ENCODE peak calls at places on chromosomes 6 and 20, in four cellular contexts. One of them, this sample, is unnamed.

GRCh38 chr20:33843854-33844253 is 32.7 kb downstream of the CHMP4B start:
- DNase-seq in K562: peak
- DNase-seq in HepG2: no peak
- DNase-seq in GM12878: no peak
- DNase-seq in this sample: no peak

GRCh38 chr20:53975761-53976160 is 94.6 kb downstream of the BCAS1 start:
- DNase-seq in GM12878: no peak
- DNase-seq in K562: no peak
- DNase-seq in HepG2: peak
- DNase-seq in this sample: no peak

GRCh38 chr20:760751-761417 is 7.4 kb downstream of the SLC52A3 start:
- DNase-seq in GM12878: no peak
- DNase-seq in HepG2: peak
- DNase-seq in K562: peak
- DNase-seq in this sample: peak

GRCh38 chr6:129312865-129313264 is 397.1 kb downstream of the ARHGAP18 start:
- DNase-seq in GM12878: no peak
- DNase-seq in K562: no peak
- DNase-seq in HepG2: no peak
- DNase-seq in this sample: peak

GRCh38 chr6:89117285-89118108 is at the start of gene SRSF12:
- DNase-seq in GM12878: no peak
- DNase-seq in K562: no peak
- DNase-seq in HepG2: no peak
- DNase-seq in this sample: peak

GRCh38 chr6:21240709-21241108 is 352.8 kb upstream of the SOX4 start:
- DNase-seq in K562: no peak
- DNase-seq in GM12878: no peak
- DNase-seq in HepG2: peak
- DNase-seq in this sample: no peak

GRCh38 chr6:118933855-118934460 is 1.0 kb downstream of the MCM9 start:
- DNase-seq in K562: no peak
- DNase-seq in GM12878: no peak
- DNase-seq in HepG2: no peak
- DNase-seq in this sample: no peak

GRCh38 chr6:38234934-38235678 is 404.6 kb downstream of the BTBD9 start:
- DNase-seq in HepG2: no peak
- DNase-seq in K562: no peak
- DNase-seq in GM12878: peak
- DNase-seq in this sample: no peak

GRCh38 chr6:44309092-44309491 is 4.1 kb downstream of the AARS2 start:
- DNase-seq in HepG2: no peak
- DNase-seq in K562: no peak
- DNase-seq in GM12878: no peak
- DNase-seq in this sample: no peak

GRCh38 chr6:170031684-170032121 is 259.2 kb downstream of the DLL1 start:
- DNase-seq in HepG2: no peak
- DNase-seq in GM12878: no peak
- DNase-seq in K562: no peak
- DNase-seq in this sample: no peak

GRCh38 chr20:42483694-42484303 is 705.9 kb downstream of the PTPRT start:
- DNase-seq in HepG2: peak
- DNase-seq in GM12878: no peak
- DNase-seq in K562: peak
- DNase-seq in this sample: no peak

GRCh38 chr20:38127011-38127621 is 38.0 kb downstream of the TGM2 start:
- DNase-seq in GM12878: no peak
- DNase-seq in K562: peak
- DNase-seq in HepG2: no peak
- DNase-seq in this sample: peak
- TF ChIP-seq KDM1A in GM12878: no peak
- TF ChIP-seq KDM1A in K562: peak
- TF ChIP-seq KDM1A in HepG2: no peak
- TF ChIP-seq KDM1A in this sample: no peak

DNA sequence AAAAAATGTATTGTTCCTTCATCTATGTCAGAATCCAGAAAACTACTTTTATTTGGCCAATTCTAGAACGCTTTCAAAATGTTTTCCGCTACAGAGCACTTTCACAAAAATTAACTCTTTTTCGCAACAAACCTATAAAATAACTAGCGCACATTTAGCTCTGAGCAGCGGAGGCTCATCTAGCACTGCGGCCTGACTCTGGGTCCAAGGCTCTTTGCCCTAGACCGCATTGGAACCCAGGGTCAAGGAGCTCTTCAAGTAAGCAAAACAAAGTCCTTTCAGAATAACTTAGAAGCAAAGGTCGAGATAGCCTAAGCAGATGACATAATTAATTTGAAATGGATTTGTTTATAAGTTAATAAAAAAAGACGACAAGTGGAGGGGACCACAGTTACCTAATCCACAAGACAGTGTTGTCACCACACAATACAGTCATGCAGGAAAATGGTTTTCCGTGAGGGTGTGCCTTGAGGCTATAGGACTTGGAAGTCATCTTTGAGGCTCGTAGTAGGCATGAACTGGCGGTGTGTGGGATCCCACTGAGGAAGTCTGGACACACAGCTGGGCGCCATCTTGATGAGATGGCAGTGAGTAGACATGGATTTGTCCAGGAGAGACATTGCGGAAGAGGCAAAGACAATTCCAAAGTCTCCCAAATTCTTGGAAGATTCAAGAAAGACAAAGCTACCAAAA is 29.2 kb upstream of the IRF4 start:
- DNase-seq in GM12878: no peak
- DNase-seq in K562: no peak
- DNase-seq in HepG2: no peak
- DNase-seq in this sample: no peak
- TF ChIP-seq USF2 in GM12878: no peak
- TF ChIP-seq USF2 in K562: no peak
- TF ChIP-seq USF2 in HepG2: no peak
- TF ChIP-seq USF2 in this sample: no peak

DNA sequence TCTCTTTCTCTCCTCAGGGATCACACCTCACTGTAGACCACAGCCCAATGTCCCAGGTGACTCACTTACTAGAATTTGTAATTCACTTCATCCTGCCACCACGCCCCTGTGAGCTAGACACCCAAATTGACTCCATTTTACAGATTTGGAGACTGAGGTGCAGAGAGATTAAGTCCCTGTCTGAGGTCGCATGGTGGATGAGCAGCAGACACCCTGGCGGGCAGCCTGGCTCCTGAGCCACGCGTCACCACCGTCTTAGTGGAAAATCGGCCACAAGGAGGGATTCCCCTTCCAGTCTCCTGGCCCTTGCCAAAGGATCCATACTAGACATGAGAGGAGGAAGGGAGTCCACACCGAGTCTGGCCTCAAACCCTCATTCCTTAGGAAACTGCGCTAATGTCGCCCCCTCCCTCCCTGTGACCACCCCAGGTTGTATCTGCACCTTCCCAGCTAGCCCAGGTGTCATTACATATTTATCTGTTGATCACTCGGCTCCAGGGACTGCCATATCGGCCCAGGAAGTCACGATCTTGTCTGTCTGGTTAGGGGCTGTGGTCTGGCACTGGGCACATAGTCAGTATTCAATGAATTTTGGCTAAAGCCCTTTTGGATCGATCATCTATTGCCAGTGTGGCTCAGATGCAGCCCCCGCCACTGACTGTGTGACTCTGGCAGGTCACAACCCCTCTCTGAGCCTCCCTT is 25.7 kb upstream of the PTGIS start:
- DNase-seq in HepG2: no peak
- DNase-seq in GM12878: no peak
- DNase-seq in K562: no peak
- DNase-seq in this sample: no peak
- TF ChIP-seq CHD4 in HepG2: peak
- TF ChIP-seq CHD4 in GM12878: no peak
- TF ChIP-seq CHD4 in K562: no peak
- TF ChIP-seq CHD4 in this sample: no peak

GRCh38 chr6:31107052-31107451 is 5.3 kb downstream of the C6orf15 start:
- DNase-seq in K562: no peak
- DNase-seq in GM12878: no peak
- DNase-seq in HepG2: no peak
- DNase-seq in this sample: no peak
- TF ChIP-seq KDM1A in K562: no peak
- TF ChIP-seq KDM1A in GM12878: no peak
- TF ChIP-seq KDM1A in HepG2: no peak
- TF ChIP-seq KDM1A in this sample: no peak

GRCh38 chr20:59258103-59258705 is 42.2 kb upstream of the EDN3 start:
- DNase-seq in K562: no peak
- DNase-seq in GM12878: no peak
- DNase-seq in HepG2: no peak
- DNase-seq in this sample: no peak
- TF ChIP-seq USF2 in K562: no peak
- TF ChIP-seq USF2 in GM12878: no peak
- TF ChIP-seq USF2 in HepG2: no peak
- TF ChIP-seq USF2 in this sample: no peak

GRCh38 chr6:43125555-43125954 is 45.5 kb upstream of the SRF start:
- DNase-seq in K562: no peak
- DNase-seq in GM12878: no peak
- DNase-seq in HepG2: no peak
- DNase-seq in this sample: no peak

GRCh38 chr6:43124481-43124880 is 46.6 kb upstream of the SRF start:
- DNase-seq in HepG2: no peak
- DNase-seq in GM12878: no peak
- DNase-seq in K562: no peak
- DNase-seq in this sample: no peak

GRCh38 chr6:43127180-43127579 is 43.9 kb upstream of the SRF start:
- DNase-seq in GM12878: no peak
- DNase-seq in HepG2: no peak
- DNase-seq in K562: no peak
- DNase-seq in this sample: no peak

GRCh38 chr6:43123691-43124314 is 47.3 kb upstream of the SRF start:
- DNase-seq in GM12878: no peak
- DNase-seq in HepG2: no peak
- DNase-seq in K562: no peak
- DNase-seq in this sample: no peak

GRCh38 chr6:43125119-43125518 is 46.0 kb upstream of the SRF start:
- DNase-seq in GM12878: no peak
- DNase-seq in HepG2: peak
- DNase-seq in K562: no peak
- DNase-seq in this sample: no peak
- TF ChIP-seq CHD4 in GM12878: no peak
- TF ChIP-seq CHD4 in HepG2: no peak
- TF ChIP-seq CHD4 in K562: no peak
- TF ChIP-seq CHD4 in this sample: no peak

GRCh38 chr20:63708301-63709148 is 686 bp downstream of the ZGPAT start:
- DNase-seq in GM12878: no peak
- DNase-seq in K562: no peak
- DNase-seq in HepG2: no peak
- DNase-seq in this sample: no peak

GRCh38 chr20:63707558-63708300 is at the start of the genes ARFRP1 and ZGPAT:
- DNase-seq in GM12878: no peak
- DNase-seq in K562: peak
- DNase-seq in HepG2: peak
- DNase-seq in this sample: peak

GRCh38 chr20:63711085-63711645 is 3.3 kb downstream of the ZGPAT start:
- DNase-seq in HepG2: no peak
- DNase-seq in K562: no peak
- DNase-seq in GM12878: no peak
- DNase-seq in this sample: no peak

GRCh38 chr20:63706852-63707557 is 771 bp downstream of the ARFRP1 start:
- DNase-seq in HepG2: peak
- DNase-seq in K562: peak
- DNase-seq in GM12878: no peak
- DNase-seq in this sample: no peak

GRCh38 chr20:63709149-63709527 is 1.3 kb downstream of the ZGPAT start:
- DNase-seq in K562: no peak
- DNase-seq in HepG2: no peak
- DNase-seq in GM12878: no peak
- DNase-seq in this sample: no peak
- TF ChIP-seq KDM1A in K562: no peak
- TF ChIP-seq KDM1A in HepG2: no peak
- TF ChIP-seq KDM1A in GM12878: no peak
- TF ChIP-seq KDM1A in this sample: no peak

GRCh38 chr6:125773387-125774341 is 17.1 kb upstream of the NCOA7 start:
- DNase-seq in HepG2: no peak
- DNase-seq in GM12878: no peak
- DNase-seq in K562: no peak
- DNase-seq in this sample: no peak
- TF ChIP-seq USF2 in HepG2: no peak
- TF ChIP-seq USF2 in GM12878: no peak
- TF ChIP-seq USF2 in K562: no peak
- TF ChIP-seq USF2 in this sample: no peak

This sample was measured in A549.